ENCODE peak calls at places on chromosomes 1 and 21, in nine cellular contexts. L is OCI-LY7; N is effector memory CD4-positive, alpha-beta T cell; W is CD8-positive, alpha-beta memory T cell; C is Peyer's patch; M is upper lobe of right lung; Y is pancreas; P is aorta; X is A549. B is an unnamed sample.

GRCh38 chr1:18417317-18418269 is 63.1 kb upstream of the KLHDC7A start:
- DNase-seq in N (no peak), M (no peak), W (no peak), P (no peak), L (no peak), Y (no peak), X (no peak), C (no peak), B (no peak)

GRCh38 chr1:237931631-237932030 is 40.9 kb upstream of the ZP4 start:
- DNase-seq in C (no peak), M (no peak), P (no peak), Y (no peak), X (no peak), N (no peak), W (no peak), L (no peak), B (no peak)

GRCh38 chr21:36478941-36479340 is 981 bp downstream of the CLDN14 start:
- DNase-seq in W (no peak), Y (no peak), P (no peak), M (no peak), L (no peak), X (peak; percentile 15), C (no peak), N (no peak), B (no peak)

GRCh38 chr21:18191139-18191538 is 53.5 kb upstream of the CHODL start:
- DNase-seq in P (no peak), C (no peak), X (no peak), N (no peak), M (no peak), Y (no peak), L (no peak), W (no peak), B (no peak)

GRCh38 chr1:25544819-25545218 is 1.4 kb downstream of the LDLRAP1 start:
- DNase-seq in Y (peak; percentile 63), X (no peak), W (no peak), M (peak; percentile 79), P (peak; percentile 87), C (no peak), L (no peak), N (no peak), B (no peak)

GRCh38 chr1:96234299-96234698 is 487.3 kb upstream of the PTBP2 start:
- DNase-seq in X (peak; percentile 0), C (no peak), M (peak; percentile 74), L (no peak), P (peak; percentile 65), Y (peak; percentile 53), W (no peak), N (no peak), B (no peak)

GRCh38 chr1:169044296-169044695 is 62.2 kb upstream of the ATP1B1 start:
- DNase-seq in X (no peak), N (no peak), P (no peak), M (no peak), C (peak; percentile 60), Y (no peak), L (peak; percentile 52), W (peak; percentile 14), B (peak; percentile 54)

GRCh38 chr1:229380514-229381160 is 37.8 kb upstream of the CCSAP start:
- DNase-seq in L (peak; percentile 5), C (no peak), X (no peak), P (no peak), Y (no peak), W (no peak), M (no peak), N (no peak), B (no peak)

GRCh38 chr1:156214024-156214748 is 1.4 kb downstream of the PMF1 start:
- DNase-seq in P (no peak), X (no peak), C (no peak), L (no peak), W (no peak), N (no peak), M (no peak), Y (no peak), B (peak; percentile 34)

GRCh38 chr21:15752763-15753407 is 23.1 kb downstream of the USP25 start:
- DNase-seq in N (no peak), P (no peak), M (no peak), W (no peak), C (no peak), X (no peak), Y (no peak), L (no peak), B (no peak)

GRCh38 chr1:8259498-8260290 is 58.2 kb upstream of the SLC45A1 start:
- DNase-seq in Y (peak; percentile 92), N (no peak), W (no peak), M (peak; percentile 85), X (peak; percentile 13), L (no peak), P (peak; percentile 74), C (peak; percentile 55), B (no peak)

GRCh38 chr21:44534688-44535087 is 5.3 kb downstream of the KRTAP10-1 start:
- DNase-seq in X (no peak), C (no peak), L (no peak), Y (no peak), N (no peak), M (no peak), P (no peak), W (no peak), B (no peak)

GRCh38 chr1:208858738-208859137 is 614.6 kb upstream of the PLXNA2 start:
- DNase-seq in P (no peak), M (no peak), C (no peak), L (no peak), N (no peak), X (no peak), W (no peak), Y (no peak), B (no peak)

GRCh38 chr1:212920895-212921294 is 29.4 kb upstream of the VASH2 start:
- DNase-seq in M (no peak), Y (no peak), P (no peak), L (peak; percentile 38), N (no peak), W (no peak), C (no peak), X (no peak), B (no peak)

GRCh38 chr21:41366522-41367151 is 4.8 kb downstream of the MX2 start:
- DNase-seq in X (peak; percentile 65), M (peak; percentile 77), W (no peak), Y (peak; percentile 70), N (no peak), P (peak; percentile 77), C (peak; percentile 93), L (peak; percentile 28), B (no peak)

GRCh38 chr1:68175621-68176398 is 56.5 kb downstream of the WLS start:
- DNase-seq in C (no peak), Y (peak; percentile 51), M (no peak), N (no peak), W (no peak), X (no peak), P (no peak), L (no peak), B (no peak)

GRCh38 chr1:34924759-34925555 is 4.5 kb downstream of the DLGAP3 start:
- DNase-seq in P (peak; percentile 92), L (peak; percentile 20), W (peak; percentile 31), X (peak; percentile 67), Y (peak; percentile 56), C (no peak), N (peak; percentile 5), M (peak; percentile 80), B (peak; percentile 9)

GRCh38 chr1:150564051-150564991 is 15.1 kb downstream of the MCL1 start:
- DNase-seq in X (no peak), C (peak; percentile 67), M (no peak), L (no peak), N (no peak), Y (no peak), P (peak; percentile 79), W (no peak), B (peak; percentile 73)

GRCh38 chr1:58396150-58396549 is 150.4 kb downstream of the OMA1 start:
- DNase-seq in Y (no peak), X (no peak), W (no peak), N (no peak), M (no peak), C (no peak), P (no peak), L (no peak), B (no peak)

GRCh38 chr1:10728595-10729410 is 67.6 kb downstream of the CASZ1 start:
- DNase-seq in L (no peak), Y (no peak), P (no peak), W (no peak), M (no peak), N (no peak), X (no peak), C (no peak), B (no peak)

GRCh38 chr1:22508329-22508728 is 55.0 kb upstream of the EPHA8 start:
- DNase-seq in P (no peak), X (no peak), N (no peak), W (no peak), L (no peak), M (no peak), Y (no peak), C (no peak), B (no peak)
- H3K27ac ChIP-seq in P (no peak overlapping the region), X (no peak overlapping the region), N (no peak overlapping the region), W (no peak overlapping the region), L (no peak overlapping the region), M (no peak overlapping the region), Y (peak overlapping the region; percentile 71), C (no peak overlapping the region), B (no peak overlapping the region)

DNA sequence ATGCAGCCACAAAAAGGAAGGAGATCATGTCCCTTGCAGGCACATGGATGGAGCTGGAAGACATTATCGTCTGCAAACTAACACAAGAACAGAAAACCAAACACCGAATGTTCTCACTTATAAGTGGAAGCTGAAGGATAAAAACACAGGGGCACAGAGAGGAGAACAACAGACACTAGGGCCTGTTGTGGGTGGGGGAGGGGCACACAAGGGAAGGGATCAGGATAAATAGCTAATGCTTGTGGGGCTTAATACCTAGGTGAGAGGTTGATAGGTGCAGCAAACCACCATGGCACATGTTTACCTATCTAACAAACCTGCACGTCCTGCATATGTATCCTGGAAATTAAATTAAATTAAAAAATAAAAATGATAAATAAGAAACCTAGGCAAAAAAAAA is 969.9 kb downstream of the TTLL7 start:
- DNase-seq in P (no peak), C (no peak), L (no peak), X (no peak), M (no peak), Y (no peak), W (no peak), N (no peak), B (no peak)
- H3K9me3 ChIP-seq in P (no peaks in the 10 kb centered on the region), C (no peaks in the 10 kb centered on the region), L (peaks cover 3% of the 10 kb centered on the region), X (no peaks in the 10 kb centered on the region), M (no peaks in the 10 kb centered on the region), Y (no peaks in the 10 kb centered on the region), W (no peaks in the 10 kb centered on the region), N (no peaks in the 10 kb centered on the region), B (no peaks in the 10 kb centered on the region)

DNA sequence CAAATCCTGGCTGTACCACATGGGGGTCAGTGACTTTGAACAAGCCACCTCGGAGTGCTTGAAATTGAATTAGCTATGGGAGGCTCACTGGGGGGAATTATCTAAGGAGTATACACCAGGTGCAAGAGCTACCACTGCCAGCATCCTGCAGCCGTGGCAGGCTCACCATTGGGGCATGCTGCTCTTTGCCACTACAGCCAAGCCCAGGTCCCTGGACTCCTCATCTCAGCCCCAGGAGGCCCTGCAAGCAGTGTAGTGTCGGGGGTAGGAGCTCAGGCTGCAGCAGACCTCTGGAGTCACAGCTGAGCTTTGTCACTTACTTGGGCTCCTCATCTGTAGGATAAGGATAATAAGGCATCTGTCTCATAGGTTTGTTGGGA is 35.3 kb downstream of the ACOT11 start:
- DNase-seq in C (no peak), L (no peak), P (no peak), W (no peak), M (no peak), Y (no peak), N (no peak), X (no peak), B (no peak)
- H3K4me1 ChIP-seq in C (no peaks in the 10 kb centered on the region), L (no peaks in the 10 kb centered on the region), P (no peaks in the 10 kb centered on the region), W (no peaks in the 10 kb centered on the region), M (peaks cover 11% of the 10 kb centered on the region), Y (peaks cover 11% of the 10 kb centered on the region), N (no peaks in the 10 kb centered on the region), X (no peaks in the 10 kb centered on the region), B (no peaks in the 10 kb centered on the region)

GRCh38 chr1:47810964-47811650 is 186.1 kb downstream of the TRABD2B start:
- DNase-seq in L (no peak), P (peak; percentile 55), X (no peak), W (no peak), M (no peak), N (no peak), C (no peak), Y (no peak), B (no peak)
- H3K27ac ChIP-seq in L (no peak overlapping the region), P (no peak overlapping the region), X (no peak overlapping the region), W (no peak overlapping the region), M (no peak overlapping the region), N (no peak overlapping the region), C (no peak overlapping the region), Y (no peak overlapping the region), B (no peak overlapping the region)